ENCODE peak calls at places on chromosomes 5 and 9, in nine cellular contexts. One of them, this sample, is unnamed.

GRCh38 chr5:141521244-141521781 is 32.4 kb downstream of the PCDHGC5 start:
- DNase-seq in prostate gland: no peak
- DNase-seq in adrenal gland: peak
- DNase-seq in psoas muscle: no peak
- DNase-seq in neuronal stem cell: peak
- DNase-seq in activated CD4-positive, alpha-beta memory T cell treated with anti-CD3 and anti-CD28 coated beads, Interleukin-2, amount 10 ng/mL, durations not matched to agents 7 days and 5 days: no peak
- DNase-seq in putamen: peak
- DNase-seq in GM03348: peak
- DNase-seq in heart right ventricle: peak
- DNase-seq in this sample: peak

GRCh38 chr9:87395804-87396458 is 101.7 kb upstream of the DAPK1 start:
- DNase-seq in psoas muscle: no peak
- DNase-seq in neuronal stem cell: no peak
- DNase-seq in putamen: no peak
- DNase-seq in activated CD4-positive, alpha-beta memory T cell treated with anti-CD3 and anti-CD28 coated beads, Interleukin-2, amount 10 ng/mL, durations not matched to agents 7 days and 5 days: no peak
- DNase-seq in heart right ventricle: no peak
- DNase-seq in prostate gland: no peak
- DNase-seq in adrenal gland: no peak
- DNase-seq in GM03348: no peak
- DNase-seq in this sample: no peak

GRCh38 chr9:96619109-96619435 is 571 bp downstream of the CDC14B start:
- DNase-seq in psoas muscle: no peak
- DNase-seq in GM03348: no peak
- DNase-seq in neuronal stem cell: no peak
- DNase-seq in prostate gland: no peak
- DNase-seq in putamen: no peak
- DNase-seq in adrenal gland: no peak
- DNase-seq in activated CD4-positive, alpha-beta memory T cell treated with anti-CD3 and anti-CD28 coated beads, Interleukin-2, amount 10 ng/mL, durations not matched to agents 7 days and 5 days: no peak
- DNase-seq in heart right ventricle: no peak
- DNase-seq in this sample: no peak

GRCh38 chr5:143676794-143677193 is 135.2 kb upstream of the HMHB1 start:
- DNase-seq in psoas muscle: no peak
- DNase-seq in putamen: no peak
- DNase-seq in heart right ventricle: peak
- DNase-seq in GM03348: no peak
- DNase-seq in activated CD4-positive, alpha-beta memory T cell treated with anti-CD3 and anti-CD28 coated beads, Interleukin-2, amount 10 ng/mL, durations not matched to agents 7 days and 5 days: no peak
- DNase-seq in neuronal stem cell: no peak
- DNase-seq in prostate gland: no peak
- DNase-seq in adrenal gland: no peak
- DNase-seq in this sample: no peak

GRCh38 chr9:3118081-3118480 is 274.2 kb upstream of the PUM3 start:
- DNase-seq in psoas muscle: no peak
- DNase-seq in prostate gland: no peak
- DNase-seq in neuronal stem cell: no peak
- DNase-seq in activated CD4-positive, alpha-beta memory T cell treated with anti-CD3 and anti-CD28 coated beads, Interleukin-2, amount 10 ng/mL, durations not matched to agents 7 days and 5 days: no peak
- DNase-seq in putamen: no peak
- DNase-seq in GM03348: no peak
- DNase-seq in adrenal gland: no peak
- DNase-seq in heart right ventricle: no peak
- DNase-seq in this sample: no peak

GRCh38 chr9:36029765-36030528 is 6.8 kb upstream of the RECK start:
- DNase-seq in adrenal gland: no peak
- DNase-seq in putamen: no peak
- DNase-seq in heart right ventricle: no peak
- DNase-seq in neuronal stem cell: no peak
- DNase-seq in activated CD4-positive, alpha-beta memory T cell treated with anti-CD3 and anti-CD28 coated beads, Interleukin-2, amount 10 ng/mL, durations not matched to agents 7 days and 5 days: no peak
- DNase-seq in psoas muscle: no peak
- DNase-seq in GM03348: peak
- DNase-seq in prostate gland: no peak
- DNase-seq in this sample: peak

GRCh38 chr9:2012347-2012746 is 2.8 kb upstream of the SMARCA2 start:
- DNase-seq in putamen: no peak
- DNase-seq in heart right ventricle: no peak
- DNase-seq in psoas muscle: no peak
- DNase-seq in activated CD4-positive, alpha-beta memory T cell treated with anti-CD3 and anti-CD28 coated beads, Interleukin-2, amount 10 ng/mL, durations not matched to agents 7 days and 5 days: peak
- DNase-seq in adrenal gland: no peak
- DNase-seq in prostate gland: no peak
- DNase-seq in GM03348: no peak
- DNase-seq in neuronal stem cell: no peak
- DNase-seq in this sample: no peak

GRCh38 chr9:135039916-135040645 is 47.4 kb upstream of the OLFM1 start:
- DNase-seq in psoas muscle: no peak
- DNase-seq in GM03348: no peak
- DNase-seq in activated CD4-positive, alpha-beta memory T cell treated with anti-CD3 and anti-CD28 coated beads, Interleukin-2, amount 10 ng/mL, durations not matched to agents 7 days and 5 days: no peak
- DNase-seq in putamen: no peak
- DNase-seq in prostate gland: no peak
- DNase-seq in neuronal stem cell: no peak
- DNase-seq in adrenal gland: peak
- DNase-seq in heart right ventricle: no peak
- DNase-seq in this sample: no peak

GRCh38 chr9:96185518-96186156 is 116.3 kb downstream of the HSD17B3 start:
- DNase-seq in activated CD4-positive, alpha-beta memory T cell treated with anti-CD3 and anti-CD28 coated beads, Interleukin-2, amount 10 ng/mL, durations not matched to agents 7 days and 5 days: no peak
- DNase-seq in GM03348: no peak
- DNase-seq in prostate gland: no peak
- DNase-seq in psoas muscle: no peak
- DNase-seq in neuronal stem cell: no peak
- DNase-seq in putamen: no peak
- DNase-seq in heart right ventricle: no peak
- DNase-seq in adrenal gland: no peak
- DNase-seq in this sample: no peak

GRCh38 chr5:66993448-66993847 is 203.2 kb downstream of the CD180 start:
- DNase-seq in GM03348: no peak
- DNase-seq in prostate gland: no peak
- DNase-seq in psoas muscle: no peak
- DNase-seq in activated CD4-positive, alpha-beta memory T cell treated with anti-CD3 and anti-CD28 coated beads, Interleukin-2, amount 10 ng/mL, durations not matched to agents 7 days and 5 days: no peak
- DNase-seq in neuronal stem cell: no peak
- DNase-seq in heart right ventricle: no peak
- DNase-seq in putamen: no peak
- DNase-seq in adrenal gland: no peak
- DNase-seq in this sample: no peak

GRCh38 chr9:91308144-91308543 is 53.6 kb downstream of the AUH start:
- DNase-seq in GM03348: no peak
- DNase-seq in putamen: no peak
- DNase-seq in neuronal stem cell: no peak
- DNase-seq in heart right ventricle: no peak
- DNase-seq in psoas muscle: no peak
- DNase-seq in adrenal gland: no peak
- DNase-seq in activated CD4-positive, alpha-beta memory T cell treated with anti-CD3 and anti-CD28 coated beads, Interleukin-2, amount 10 ng/mL, durations not matched to agents 7 days and 5 days: no peak
- DNase-seq in prostate gland: no peak
- DNase-seq in this sample: no peak

GRCh38 chr5:132525299-132525724 is 18.0 kb downstream of the IL5 start:
- DNase-seq in prostate gland: no peak
- DNase-seq in putamen: no peak
- DNase-seq in psoas muscle: no peak
- DNase-seq in heart right ventricle: no peak
- DNase-seq in activated CD4-positive, alpha-beta memory T cell treated with anti-CD3 and anti-CD28 coated beads, Interleukin-2, amount 10 ng/mL, durations not matched to agents 7 days and 5 days: no peak
- DNase-seq in adrenal gland: no peak
- DNase-seq in GM03348: no peak
- DNase-seq in neuronal stem cell: no peak
- DNase-seq in this sample: no peak

GRCh38 chr5:74673011-74673790 is 11.8 kb upstream of the HEXB start:
- DNase-seq in activated CD4-positive, alpha-beta memory T cell treated with anti-CD3 and anti-CD28 coated beads, Interleukin-2, amount 10 ng/mL, durations not matched to agents 7 days and 5 days: no peak
- DNase-seq in putamen: peak
- DNase-seq in psoas muscle: no peak
- DNase-seq in GM03348: peak
- DNase-seq in neuronal stem cell: no peak
- DNase-seq in adrenal gland: no peak
- DNase-seq in heart right ventricle: peak
- DNase-seq in prostate gland: no peak
- DNase-seq in this sample: no peak

GRCh38 chr5:93221-93980 is 1.4 kb downstream of the PLEKHG4B start:
- DNase-seq in heart right ventricle: no peak
- DNase-seq in prostate gland: no peak
- DNase-seq in GM03348: no peak
- DNase-seq in neuronal stem cell: no peak
- DNase-seq in adrenal gland: peak
- DNase-seq in psoas muscle: no peak
- DNase-seq in activated CD4-positive, alpha-beta memory T cell treated with anti-CD3 and anti-CD28 coated beads, Interleukin-2, amount 10 ng/mL, durations not matched to agents 7 days and 5 days: no peak
- DNase-seq in putamen: no peak
- DNase-seq in this sample: no peak

GRCh38 chr9:980621-981020 is 4.2 kb downstream of the DMRT3 start:
- DNase-seq in putamen: no peak
- DNase-seq in adrenal gland: no peak
- DNase-seq in GM03348: no peak
- DNase-seq in activated CD4-positive, alpha-beta memory T cell treated with anti-CD3 and anti-CD28 coated beads, Interleukin-2, amount 10 ng/mL, durations not matched to agents 7 days and 5 days: no peak
- DNase-seq in prostate gland: no peak
- DNase-seq in psoas muscle: no peak
- DNase-seq in neuronal stem cell: no peak
- DNase-seq in heart right ventricle: no peak
- DNase-seq in this sample: no peak

GRCh38 chr5:31987985-31988710 is 186.0 kb downstream of the GOLPH3 start:
- DNase-seq in psoas muscle: no peak
- DNase-seq in neuronal stem cell: no peak
- DNase-seq in adrenal gland: no peak
- DNase-seq in GM03348: peak
- DNase-seq in activated CD4-positive, alpha-beta memory T cell treated with anti-CD3 and anti-CD28 coated beads, Interleukin-2, amount 10 ng/mL, durations not matched to agents 7 days and 5 days: no peak
- DNase-seq in putamen: no peak
- DNase-seq in heart right ventricle: no peak
- DNase-seq in prostate gland: no peak
- DNase-seq in this sample: peak

GRCh38 chr5:172450453-172450852 is 3.9 kb downstream of the SH3PXD2B start:
- DNase-seq in adrenal gland: peak
- DNase-seq in activated CD4-positive, alpha-beta memory T cell treated with anti-CD3 and anti-CD28 coated beads, Interleukin-2, amount 10 ng/mL, durations not matched to agents 7 days and 5 days: no peak
- DNase-seq in neuronal stem cell: no peak
- DNase-seq in prostate gland: no peak
- DNase-seq in GM03348: no peak
- DNase-seq in heart right ventricle: no peak
- DNase-seq in psoas muscle: no peak
- DNase-seq in putamen: no peak
- DNase-seq in this sample: no peak

GRCh38 chr5:141713616-141714309 is 31.7 kb upstream of the ARAP3 start:
- DNase-seq in GM03348: no peak
- DNase-seq in heart right ventricle: no peak
- DNase-seq in neuronal stem cell: no peak
- DNase-seq in putamen: no peak
- DNase-seq in prostate gland: no peak
- DNase-seq in activated CD4-positive, alpha-beta memory T cell treated with anti-CD3 and anti-CD28 coated beads, Interleukin-2, amount 10 ng/mL, durations not matched to agents 7 days and 5 days: no peak
- DNase-seq in psoas muscle: no peak
- DNase-seq in adrenal gland: no peak
- DNase-seq in this sample: no peak

This sample was measured in GM04503.